ENCODE peak calls at places on chromosomes 12 and 14, in nine cellular contexts. One of them, this sample, is unnamed. For H3K27me3, the result is how much of the 10 kb centered on the place peaks cover.

GRCh38 chr14:61928300-61928699 is 166.1 kb downstream of the SNAPC1 start:
- DNase-seq in cardiac muscle cell: no peak
- DNase-seq in endodermal cell: no peak
- DNase-seq in heart left ventricle: no peak
- DNase-seq in suprapubic skin: no peak
- DNase-seq in AG04450: no peak
- DNase-seq in CD8-positive, alpha-beta T cell: no peak
- DNase-seq in ascending aorta: no peak
- DNase-seq in pancreas: no peak
- DNase-seq in this sample: no peak

GRCh38 chr14:77498120-77498979 is at the start of gene ISM2:
- DNase-seq in cardiac muscle cell: peak
- DNase-seq in endodermal cell: peak
- DNase-seq in heart left ventricle: peak
- DNase-seq in suprapubic skin: no peak
- DNase-seq in AG04450: no peak
- DNase-seq in CD8-positive, alpha-beta T cell: peak
- DNase-seq in ascending aorta: peak
- DNase-seq in pancreas: no peak
- DNase-seq in this sample: no peak

GRCh38 chr12:121801601-121802484 is 2.0 kb upstream of the SETD1B start:
- DNase-seq in cardiac muscle cell: peak
- DNase-seq in endodermal cell: no peak
- DNase-seq in heart left ventricle: peak
- DNase-seq in suprapubic skin: no peak
- DNase-seq in AG04450: no peak
- DNase-seq in CD8-positive, alpha-beta T cell: peak
- DNase-seq in ascending aorta: no peak
- DNase-seq in pancreas: peak
- DNase-seq in this sample: no peak

GRCh38 chr14:90561920-90562319 is 165.1 kb downstream of the CALM1 start:
- DNase-seq in cardiac muscle cell: no peak
- DNase-seq in endodermal cell: no peak
- DNase-seq in heart left ventricle: peak
- DNase-seq in suprapubic skin: no peak
- DNase-seq in AG04450: no peak
- DNase-seq in CD8-positive, alpha-beta T cell: no peak
- DNase-seq in ascending aorta: no peak
- DNase-seq in pancreas: no peak
- DNase-seq in this sample: no peak

GRCh38 chr14:23117371-23118020 is 1.6 kb downstream of the CEBPE start:
- DNase-seq in cardiac muscle cell: no peak
- DNase-seq in endodermal cell: peak
- DNase-seq in heart left ventricle: no peak
- DNase-seq in suprapubic skin: no peak
- DNase-seq in AG04450: no peak
- DNase-seq in CD8-positive, alpha-beta T cell: no peak
- DNase-seq in ascending aorta: no peak
- DNase-seq in pancreas: no peak
- DNase-seq in this sample: no peak

GRCh38 chr12:88665051-88665450 is 84.8 kb upstream of the KITLG start:
- DNase-seq in cardiac muscle cell: peak
- DNase-seq in endodermal cell: no peak
- DNase-seq in heart left ventricle: no peak
- DNase-seq in suprapubic skin: no peak
- DNase-seq in AG04450: no peak
- DNase-seq in CD8-positive, alpha-beta T cell: no peak
- DNase-seq in ascending aorta: no peak
- DNase-seq in pancreas: no peak
- DNase-seq in this sample: no peak

GRCh38 chr12:65536876-65537661 is 258.6 kb downstream of the MSRB3 start:
- DNase-seq in cardiac muscle cell: peak
- DNase-seq in endodermal cell: no peak
- DNase-seq in heart left ventricle: no peak
- DNase-seq in suprapubic skin: no peak
- DNase-seq in AG04450: peak
- DNase-seq in CD8-positive, alpha-beta T cell: no peak
- DNase-seq in ascending aorta: peak
- DNase-seq in pancreas: peak
- DNase-seq in this sample: peak

GRCh38 chr12:13209279-13210021 is 12.9 kb downstream of the EMP1 start:
- DNase-seq in cardiac muscle cell: peak
- DNase-seq in endodermal cell: no peak
- DNase-seq in heart left ventricle: no peak
- DNase-seq in suprapubic skin: no peak
- DNase-seq in AG04450: no peak
- DNase-seq in CD8-positive, alpha-beta T cell: no peak
- DNase-seq in ascending aorta: no peak
- DNase-seq in pancreas: no peak
- DNase-seq in this sample: no peak

GRCh38 chr12:64840949-64841717 is 16.7 kb downstream of the TBC1D30 start:
- DNase-seq in cardiac muscle cell: no peak
- DNase-seq in endodermal cell: peak
- DNase-seq in heart left ventricle: no peak
- DNase-seq in suprapubic skin: no peak
- DNase-seq in AG04450: no peak
- DNase-seq in CD8-positive, alpha-beta T cell: no peak
- DNase-seq in ascending aorta: no peak
- DNase-seq in pancreas: no peak
- DNase-seq in this sample: no peak

GRCh38 chr14:92984082-92984788 is 61.3 kb downstream of the CHGA start:
- DNase-seq in cardiac muscle cell: no peak
- DNase-seq in endodermal cell: no peak
- DNase-seq in heart left ventricle: no peak
- DNase-seq in suprapubic skin: no peak
- DNase-seq in AG04450: no peak
- DNase-seq in CD8-positive, alpha-beta T cell: no peak
- DNase-seq in ascending aorta: no peak
- DNase-seq in pancreas: no peak
- DNase-seq in this sample: no peak

GRCh38 chr12:112169966-112170365 is 44.6 kb downstream of the TRAFD1 start:
- DNase-seq in cardiac muscle cell: no peak
- DNase-seq in endodermal cell: no peak
- DNase-seq in heart left ventricle: no peak
- DNase-seq in suprapubic skin: no peak
- DNase-seq in AG04450: no peak
- DNase-seq in CD8-positive, alpha-beta T cell: no peak
- DNase-seq in ascending aorta: no peak
- DNase-seq in pancreas: no peak
- DNase-seq in this sample: no peak

GRCh38 chr12:144650-145284 is 69.2 kb downstream of the SLC6A12 start:
- DNase-seq in cardiac muscle cell: no peak
- DNase-seq in endodermal cell: no peak
- DNase-seq in heart left ventricle: no peak
- DNase-seq in suprapubic skin: no peak
- DNase-seq in AG04450: no peak
- DNase-seq in CD8-positive, alpha-beta T cell: no peak
- DNase-seq in ascending aorta: no peak
- DNase-seq in pancreas: no peak
- DNase-seq in this sample: no peak

GRCh38 chr14:103061482-103061976 is 4.2 kb upstream of the CDC42BPB start:
- DNase-seq in cardiac muscle cell: no peak
- DNase-seq in endodermal cell: no peak
- DNase-seq in heart left ventricle: no peak
- DNase-seq in suprapubic skin: no peak
- DNase-seq in AG04450: no peak
- DNase-seq in CD8-positive, alpha-beta T cell: no peak
- DNase-seq in ascending aorta: peak
- DNase-seq in pancreas: no peak
- DNase-seq in this sample: no peak

GRCh38 chr12:89135976-89136634 is 216.2 kb downstream of the DUSP6 start:
- DNase-seq in cardiac muscle cell: no peak
- DNase-seq in endodermal cell: no peak
- DNase-seq in heart left ventricle: no peak
- DNase-seq in suprapubic skin: no peak
- DNase-seq in AG04450: no peak
- DNase-seq in CD8-positive, alpha-beta T cell: no peak
- DNase-seq in ascending aorta: no peak
- DNase-seq in pancreas: no peak
- DNase-seq in this sample: no peak

GRCh38 chr12:124837958-124838803 is 25.5 kb downstream of the SCARB1 start:
- DNase-seq in cardiac muscle cell: peak
- DNase-seq in endodermal cell: peak
- DNase-seq in heart left ventricle: peak
- DNase-seq in suprapubic skin: peak
- DNase-seq in AG04450: peak
- DNase-seq in CD8-positive, alpha-beta T cell: no peak
- DNase-seq in ascending aorta: peak
- DNase-seq in pancreas: peak
- DNase-seq in this sample: peak

GRCh38 chr12:82923935-82924334 is 237.2 kb downstream of the TMTC2 start:
- DNase-seq in cardiac muscle cell: no peak
- DNase-seq in endodermal cell: no peak
- DNase-seq in heart left ventricle: no peak
- DNase-seq in suprapubic skin: no peak
- DNase-seq in AG04450: no peak
- DNase-seq in CD8-positive, alpha-beta T cell: no peak
- DNase-seq in ascending aorta: no peak
- DNase-seq in pancreas: no peak
- DNase-seq in this sample: no peak

GRCh38 chr12:47939009-47939601 is 24.3 kb upstream of the TMEM106C start:
- DNase-seq in cardiac muscle cell: no peak
- DNase-seq in endodermal cell: peak
- DNase-seq in heart left ventricle: no peak
- DNase-seq in suprapubic skin: no peak
- DNase-seq in AG04450: no peak
- DNase-seq in CD8-positive, alpha-beta T cell: no peak
- DNase-seq in ascending aorta: peak
- DNase-seq in pancreas: no peak
- DNase-seq in this sample: no peak

GRCh38 chr12:79251356-79251755 is 386.8 kb downstream of the SYT1 start:
- DNase-seq in cardiac muscle cell: no peak
- DNase-seq in endodermal cell: no peak
- DNase-seq in heart left ventricle: no peak
- DNase-seq in suprapubic skin: no peak
- DNase-seq in AG04450: no peak
- DNase-seq in CD8-positive, alpha-beta T cell: no peak
- DNase-seq in ascending aorta: no peak
- DNase-seq in pancreas: no peak
- DNase-seq in this sample: no peak

GRCh38 chr12:100842156-100842555 is 47.6 kb downstream of the ANO4 start:
- DNase-seq in cardiac muscle cell: no peak
- DNase-seq in endodermal cell: no peak
- DNase-seq in heart left ventricle: no peak
- DNase-seq in suprapubic skin: no peak
- DNase-seq in AG04450: no peak
- DNase-seq in CD8-positive, alpha-beta T cell: no peak
- DNase-seq in ascending aorta: no peak
- DNase-seq in pancreas: no peak
- DNase-seq in this sample: no peak

GRCh38 chr14:54839681-54840080 is 62.9 kb downstream of the GCH1 start:
- DNase-seq in cardiac muscle cell: peak
- DNase-seq in endodermal cell: no peak
- DNase-seq in heart left ventricle: no peak
- DNase-seq in suprapubic skin: no peak
- DNase-seq in AG04450: no peak
- DNase-seq in CD8-positive, alpha-beta T cell: no peak
- DNase-seq in ascending aorta: peak
- DNase-seq in pancreas: no peak
- DNase-seq in this sample: peak

GRCh38 chr14:50531595-50532501 is 521 bp downstream of the MAP4K5 start:
- DNase-seq in cardiac muscle cell: peak
- DNase-seq in endodermal cell: peak
- DNase-seq in heart left ventricle: peak
- DNase-seq in suprapubic skin: peak
- DNase-seq in AG04450: no peak
- DNase-seq in CD8-positive, alpha-beta T cell: peak
- DNase-seq in ascending aorta: peak
- DNase-seq in pancreas: peak
- DNase-seq in this sample: peak

GRCh38 chr14:73712540-73713141 is 1.5 kb downstream of the PNMA1 start:
- DNase-seq in cardiac muscle cell: peak
- DNase-seq in endodermal cell: peak
- DNase-seq in heart left ventricle: no peak
- DNase-seq in suprapubic skin: no peak
- DNase-seq in AG04450: no peak
- DNase-seq in CD8-positive, alpha-beta T cell: peak
- DNase-seq in ascending aorta: no peak
- DNase-seq in pancreas: no peak
- DNase-seq in this sample: no peak

GRCh38 chr12:54589964-54590363 is 1.5 kb upstream of the PPP1R1A start:
- DNase-seq in cardiac muscle cell: no peak
- DNase-seq in endodermal cell: peak
- DNase-seq in heart left ventricle: no peak
- DNase-seq in suprapubic skin: no peak
- DNase-seq in AG04450: no peak
- DNase-seq in CD8-positive, alpha-beta T cell: no peak
- DNase-seq in ascending aorta: no peak
- DNase-seq in pancreas: no peak
- DNase-seq in this sample: no peak
- H3K27me3 ChIP-seq in cardiac muscle cell: under half
- H3K27me3 ChIP-seq in endodermal cell: half or more
- H3K27me3 ChIP-seq in heart left ventricle: under half
- H3K27me3 ChIP-seq in suprapubic skin: under half
- H3K27me3 ChIP-seq in AG04450: half or more
- H3K27me3 ChIP-seq in CD8-positive, alpha-beta T cell: under half
- H3K27me3 ChIP-seq in ascending aorta: under half
- H3K27me3 ChIP-seq in pancreas: under half
- H3K27me3 ChIP-seq in this sample: under half

GRCh38 chr12:63706336-63706735 is 38.0 kb upstream of the DPY19L2 start:
- DNase-seq in cardiac muscle cell: no peak
- DNase-seq in endodermal cell: no peak
- DNase-seq in heart left ventricle: no peak
- DNase-seq in suprapubic skin: no peak
- DNase-seq in AG04450: no peak
- DNase-seq in CD8-positive, alpha-beta T cell: no peak
- DNase-seq in ascending aorta: no peak
- DNase-seq in pancreas: no peak
- DNase-seq in this sample: no peak
- TF ChIP-seq CTCF in cardiac muscle cell: no peak
- TF ChIP-seq CTCF in endodermal cell: no peak
- TF ChIP-seq CTCF in heart left ventricle: no peak
- TF ChIP-seq CTCF in suprapubic skin: no peak
- TF ChIP-seq CTCF in AG04450: no peak
- TF ChIP-seq CTCF in CD8-positive, alpha-beta T cell: no peak
- TF ChIP-seq CTCF in ascending aorta: no peak
- TF ChIP-seq CTCF in pancreas: no peak
- TF ChIP-seq CTCF in this sample: no peak

GRCh38 chr14:85156319-85156718 is 373.6 kb upstream of the FLRT2 start:
- DNase-seq in cardiac muscle cell: no peak
- DNase-seq in endodermal cell: no peak
- DNase-seq in heart left ventricle: no peak
- DNase-seq in suprapubic skin: no peak
- DNase-seq in AG04450: no peak
- DNase-seq in CD8-positive, alpha-beta T cell: no peak
- DNase-seq in ascending aorta: no peak
- DNase-seq in pancreas: no peak
- DNase-seq in this sample: no peak
- H3K27me3 ChIP-seq in cardiac muscle cell: under half
- H3K27me3 ChIP-seq in endodermal cell: under half
- H3K27me3 ChIP-seq in heart left ventricle: under half
- H3K27me3 ChIP-seq in suprapubic skin: under half
- H3K27me3 ChIP-seq in AG04450: under half
- H3K27me3 ChIP-seq in CD8-positive, alpha-beta T cell: under half
- H3K27me3 ChIP-seq in ascending aorta: under half
- H3K27me3 ChIP-seq in pancreas: under half
- H3K27me3 ChIP-seq in this sample: under half

DNA sequence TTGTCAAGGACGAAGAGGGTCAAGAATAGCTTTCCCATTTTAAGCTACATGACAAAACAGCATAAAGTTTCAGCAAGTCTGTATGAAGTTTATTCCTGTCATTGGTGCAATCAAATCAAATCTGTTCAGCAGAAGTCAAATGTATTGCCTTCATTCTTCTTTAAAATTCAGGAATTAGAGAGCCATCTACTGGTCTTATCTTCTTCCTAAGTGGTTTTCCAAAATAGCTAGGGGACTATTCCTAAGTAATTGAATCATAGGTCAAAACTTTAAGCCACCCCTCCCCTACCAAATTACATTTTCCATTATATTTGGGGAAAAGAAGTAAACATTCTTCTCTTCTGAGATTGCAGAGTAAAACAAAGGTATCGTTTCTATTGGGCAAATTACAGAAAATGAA is 990.2 kb downstream of the GALC start:
- DNase-seq in cardiac muscle cell: no peak
- DNase-seq in endodermal cell: no peak
- DNase-seq in heart left ventricle: no peak
- DNase-seq in suprapubic skin: no peak
- DNase-seq in AG04450: no peak
- DNase-seq in CD8-positive, alpha-beta T cell: no peak
- DNase-seq in ascending aorta: no peak
- DNase-seq in pancreas: no peak
- DNase-seq in this sample: no peak
- TF ChIP-seq CTCF in cardiac muscle cell: no peak
- TF ChIP-seq CTCF in endodermal cell: peak
- TF ChIP-seq CTCF in heart left ventricle: no peak
- TF ChIP-seq CTCF in suprapubic skin: no peak
- TF ChIP-seq CTCF in AG04450: peak
- TF ChIP-seq CTCF in CD8-positive, alpha-beta T cell: no peak
- TF ChIP-seq CTCF in ascending aorta: no peak
- TF ChIP-seq CTCF in pancreas: no peak
- TF ChIP-seq CTCF in this sample: no peak